ENCODE peak calls at places on chromosomes 4 and X, in five cellular contexts. J, V, N, L and W are unnamed samples.

GRCh38 chrX:85851418-85851817 is 195.9 kb downstream of the CHM start:
- DNase-seq in J (no peak), V (peak; percentile 37), N (peak; percentile 1), L (peak; percentile 11), W (no peak)

GRCh38 chrX:115560978-115561604 is at the start of gene PLS3:
- DNase-seq in J (peak; percentile 65), V (peak; percentile 87), N (peak; percentile 84), L (peak; percentile 81), W (peak; percentile 90)

GRCh38 chr4:38414410-38414809 is 249.6 kb upstream of the KLF3 start:
- DNase-seq in J (no peak), V (no peak), N (no peak), L (no peak), W (no peak)

GRCh38 chr4:130035391-130035790 is 939.4 kb downstream of the C4orf33 start:
- DNase-seq in J (no peak), V (no peak), N (no peak), L (no peak), W (no peak)

GRCh38 chr4:37389967-37390580 is 145.5 kb downstream of the NWD2 start:
- DNase-seq in J (no peak), V (peak; percentile 78), N (peak; percentile 61), L (peak; percentile 29), W (no peak)

GRCh38 chr4:8039290-8039689 is 99.6 kb upstream of the AFAP1 start:
- DNase-seq in J (no peak), V (peak; percentile 67), N (peak; percentile 27), L (no peak), W (no peak)

GRCh38 chr4:141563721-141564120 is 72.7 kb upstream of the IL15 start:
- DNase-seq in J (no peak), V (no peak), N (no peak), L (peak; percentile 18), W (no peak)

GRCh38 chr4:105060628-105061027 is 86.0 kb upstream of the TET2 start:
- DNase-seq in J (no peak), V (no peak), N (no peak), L (peak; percentile 61), W (no peak)

GRCh38 chr4:134720030-134720429 is 518.4 kb upstream of the PABPC4L start:
- DNase-seq in J (no peak), V (no peak), N (no peak), L (no peak), W (no peak)